ENCODE peak calls at places on chromosome 1, in six cellular contexts. H is AG09309, L is lower leg skin, J is Peyer's patch, G is epithelial cell of esophagus, M is heart left ventricle. B is an unnamed sample.

GRCh38 chr1:9651565-9652378 is at the start of gene PIK3CD:
- DNase-seq in H (no peak), L (no peak), J (no peak), G (peak), M (peak), B (no peak)

GRCh38 chr1:207020709-207021107 is 11.8 kb downstream of the C1orf116 start:
- DNase-seq in H (no peak), L (no peak), J (no peak), G (peak), M (no peak), B (no peak)

GRCh38 chr1:215824245-215824644 is 257.1 kb downstream of the KCTD3 start:
- DNase-seq in H (no peak), L (no peak), J (no peak), G (no peak), M (no peak), B (no peak)

GRCh38 chr1:33185541-33185940 is 3.7 kb upstream of the TRIM62 start:
- DNase-seq in H (no peak), L (no peak), J (no peak), G (no peak), M (no peak), B (no peak)

GRCh38 chr1:30847358-30847972 is 61.1 kb downstream of the SDC3 start:
- DNase-seq in H (no peak), L (peak), J (peak), G (peak), M (peak), B (peak)

GRCh38 chr1:20702416-20702815 is 15.4 kb downstream of the KIF17 start:
- DNase-seq in H (no peak), L (no peak), J (no peak), G (peak), M (no peak), B (no peak)

GRCh38 chr1:117662667-117663066 is 56.8 kb downstream of the TENT5C start:
- DNase-seq in H (no peak), L (no peak), J (no peak), G (no peak), M (no peak), B (no peak)

GRCh38 chr1:233364026-233364425 is 36.5 kb downstream of the MAP3K21 start:
- DNase-seq in H (no peak), L (no peak), J (no peak), G (no peak), M (no peak), B (no peak)

GRCh38 chr1:187197685-187198084 is 368.9 kb downstream of the PLA2G4A start:
- DNase-seq in H (no peak), L (no peak), J (no peak), G (no peak), M (no peak), B (no peak)

GRCh38 chr1:18182518-18183160 is 75.0 kb downstream of the IGSF21 start:
- DNase-seq in H (no peak), L (no peak), J (no peak), G (no peak), M (no peak), B (no peak)

GRCh38 chr1:151790940-151791651 is 796 bp upstream of the TDRKH start:
- DNase-seq in H (no peak), L (no peak), J (no peak), G (peak), M (no peak), B (peak)

GRCh38 chr1:98979463-98979862 is 25.2 kb downstream of the PLPPR5 start:
- DNase-seq in H (no peak), L (no peak), J (no peak), G (no peak), M (no peak), B (no peak)

GRCh38 chr1:40853113-40853999 is 8.8 kb downstream of the CITED4 start:
- DNase-seq in H (no peak), L (no peak), J (no peak), G (peak), M (no peak), B (no peak)

GRCh38 chr1:184163674-184164470 is 112.3 kb downstream of the TSEN15 start:
- DNase-seq in H (no peak), L (no peak), J (no peak), G (peak), M (no peak), B (no peak)

GRCh38 chr1:180811886-180812285 is 100.8 kb upstream of the KIAA1614 start:
- DNase-seq in H (no peak), L (no peak), J (no peak), G (no peak), M (no peak), B (no peak)

GRCh38 chr1:149942207-149942606 is 5.5 kb upstream of the MTMR11 start:
- DNase-seq in H (no peak), L (no peak), J (no peak), G (peak), M (no peak), B (no peak)

GRCh38 chr1:232533328-232533727 is 96.6 kb downstream of the SIPA1L2 start:
- DNase-seq in H (no peak), L (no peak), J (no peak), G (no peak), M (no peak), B (no peak)

GRCh38 chr1:217211484-217211883 is 419.4 kb downstream of the GPATCH2 start:
- DNase-seq in H (no peak), L (no peak), J (no peak), G (no peak), M (no peak), B (no peak)

DNA sequence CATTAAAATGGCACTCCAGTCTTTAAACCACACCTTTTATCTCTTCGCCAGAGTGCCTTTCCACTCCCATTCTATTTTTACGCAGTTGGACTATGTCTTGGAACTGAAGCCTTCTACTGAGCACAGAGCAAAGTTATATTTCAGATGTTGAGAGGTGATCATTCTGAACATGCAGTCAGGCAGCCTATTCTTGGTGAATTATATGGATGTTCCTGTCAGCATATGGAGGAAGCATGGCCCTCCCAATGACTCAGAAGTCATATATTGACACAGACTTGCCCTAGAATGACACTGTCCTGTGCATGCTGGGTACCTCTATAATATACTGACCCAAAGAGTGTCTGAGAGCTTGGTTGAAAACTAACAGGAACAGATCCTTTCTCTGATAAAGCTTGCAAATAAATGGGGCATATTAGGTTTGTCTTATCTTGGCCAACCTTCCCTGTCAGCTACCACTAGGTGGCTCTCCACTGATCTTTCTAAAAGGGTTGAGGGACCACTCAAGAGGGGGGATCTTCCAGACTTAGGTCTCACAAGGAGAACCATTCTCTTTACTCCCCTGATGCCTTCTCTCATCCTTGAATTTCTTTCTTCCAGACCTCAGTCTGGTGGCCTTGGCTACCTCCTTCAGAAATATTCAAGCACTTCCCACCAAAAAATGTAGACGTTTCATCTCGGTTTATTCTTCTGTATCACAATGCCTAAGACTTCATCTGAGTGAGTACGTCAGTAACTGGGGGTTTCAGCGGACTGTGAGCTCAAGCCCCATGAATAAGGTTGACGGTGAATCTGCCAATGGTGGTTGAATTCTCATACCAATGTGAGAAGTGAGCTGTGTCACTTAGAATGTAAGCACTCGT is 11.8 kb upstream of the ALG14 start:
- DNase-seq in H (no peak), L (no peak), J (no peak), G (peak), M (no peak), B (peak)
- H3K4me3 ChIP-seq in H (no peak), L (no peak), J (no peak), G (no peak), M (no peak), B (no peak)

DNA sequence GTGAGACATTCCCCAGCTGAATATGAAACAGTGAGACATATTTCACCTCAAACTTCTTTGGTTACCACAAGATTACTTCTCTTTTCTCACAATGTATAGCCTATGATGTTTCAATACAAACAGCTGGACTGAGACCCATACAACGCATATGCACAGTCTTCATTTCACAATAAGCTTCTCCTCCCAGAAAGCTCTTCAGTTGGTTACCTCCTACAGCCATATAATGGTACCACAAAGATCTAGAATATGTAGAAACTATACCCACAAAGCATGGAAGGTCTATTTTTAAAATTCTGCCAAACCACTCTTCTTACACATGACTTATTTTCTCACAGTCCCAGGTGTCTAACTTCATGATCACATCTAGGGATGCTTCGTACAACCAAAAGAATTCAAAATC is 70.8 kb downstream of the JAK1 start:
- DNase-seq in H (no peak), L (no peak), J (no peak), G (no peak), M (no peak), B (no peak)
- H3K4me3 ChIP-seq in H (no peak), L (no peak), J (no peak), G (no peak), M (no peak), B (no peak)

GRCh38 chr1:223682502-223682901 is 17.0 kb upstream of the CAPN8 start:
- DNase-seq in H (no peak), L (no peak), J (no peak), G (peak), M (no peak), B (no peak)
- H3K4me3 ChIP-seq in H (no peak), L (no peak), J (no peak), G (no peak), M (no peak), B (no peak)

GRCh38 chr1:247324204-247324787 is 7.4 kb downstream of the ZNF496 start:
- DNase-seq in H (no peak), L (no peak), J (no peak), G (no peak), M (no peak), B (no peak)

GRCh38 chr1:247326601-247327135 is 5.0 kb downstream of the ZNF496 start:
- DNase-seq in H (no peak), L (no peak), J (no peak), G (no peak), M (no peak), B (no peak)

GRCh38 chr1:247324913-247325312 is 6.8 kb downstream of the ZNF496 start:
- DNase-seq in H (no peak), L (no peak), J (no peak), G (no peak), M (no peak), B (no peak)

GRCh38 chr1:247322437-247322836 is 9.2 kb downstream of the ZNF496 start:
- DNase-seq in H (no peak), L (no peak), J (no peak), G (no peak), M (no peak), B (no peak)

GRCh38 chr1:247322849-247323586 is 8.6 kb downstream of the ZNF496 start:
- DNase-seq in H (no peak), L (no peak), J (no peak), G (no peak), M (no peak), B (no peak)
- H3K4me3 ChIP-seq in H (no peak), L (no peak), J (no peak), G (no peak), M (no peak), B (no peak)

DNA sequence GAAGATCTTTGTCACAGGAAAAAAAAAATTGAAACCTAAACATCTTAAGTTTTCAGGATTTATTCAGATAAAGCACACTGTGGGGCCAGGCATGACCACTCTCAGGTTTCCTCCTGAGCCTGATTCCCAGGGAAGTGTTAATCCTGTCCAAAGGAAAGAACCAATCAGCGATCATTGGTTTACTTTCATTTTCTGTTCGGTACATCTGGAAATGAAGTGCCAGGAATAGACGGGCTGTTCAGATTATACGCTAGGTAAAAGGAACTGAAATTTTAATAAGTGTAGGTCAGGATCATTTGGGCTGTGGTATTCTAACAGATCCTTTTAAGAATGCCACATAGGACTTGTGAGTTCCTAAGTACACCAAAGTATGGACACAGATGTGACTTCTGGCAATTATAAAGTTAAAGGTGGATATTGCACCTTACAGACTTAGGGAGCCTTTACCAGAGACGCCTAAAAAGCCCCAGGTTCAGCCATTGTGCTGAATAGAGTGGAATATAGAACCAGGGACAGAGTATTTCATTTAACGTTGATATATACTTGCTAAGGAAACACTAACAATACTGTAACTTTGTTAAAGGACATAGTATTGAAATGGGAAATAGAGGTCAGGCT is 9.3 kb upstream of the CACYBP start:
- DNase-seq in H (no peak), L (no peak), J (no peak), G (peak), M (no peak), B (peak)
- H3K4me3 ChIP-seq in H (peak), L (no peak), J (peak), G (peak), M (peak), B (peak)

GRCh38 chr1:236494082-236494481 is 29.7 kb upstream of the LGALS8 start:
- DNase-seq in H (no peak), L (no peak), J (no peak), G (no peak), M (no peak), B (no peak)
- H3K4me3 ChIP-seq in H (no peak), L (no peak), J (no peak), G (no peak), M (no peak), B (no peak)

GRCh38 chr1:92315766-92316413 is 17.0 kb downstream of the RPAP2 start:
- DNase-seq in H (no peak), L (no peak), J (no peak), G (no peak), M (no peak), B (no peak)
- H3K4me3 ChIP-seq in H (no peak), L (no peak), J (no peak), G (no peak), M (no peak), B (no peak)

GRCh38 chr1:201499795-201500669 is 6.9 kb downstream of the CSRP1 start:
- DNase-seq in H (no peak), L (no peak), J (no peak), G (no peak), M (no peak), B (no peak)
- H3K4me3 ChIP-seq in H (no peak), L (no peak), J (no peak), G (no peak), M (no peak), B (no peak)

GRCh38 chr1:145996433-145997155 is at the start of gene TXNIP:
- DNase-seq in H (peak), L (peak), J (peak), G (peak), M (peak), B (peak)

GRCh38 chr1:145995964-145996432 is 381 bp downstream of the TXNIP start:
- DNase-seq in H (no peak), L (peak), J (no peak), G (no peak), M (no peak), B (no peak)

GRCh38 chr1:145999321-146000024 is 3.1 kb upstream of the TXNIP start:
- DNase-seq in H (no peak), L (no peak), J (no peak), G (no peak), M (no peak), B (no peak)

GRCh38 chr1:145995148-145995851 is 1.1 kb downstream of the TXNIP start:
- DNase-seq in H (no peak), L (peak), J (no peak), G (no peak), M (no peak), B (no peak)

DNA sequence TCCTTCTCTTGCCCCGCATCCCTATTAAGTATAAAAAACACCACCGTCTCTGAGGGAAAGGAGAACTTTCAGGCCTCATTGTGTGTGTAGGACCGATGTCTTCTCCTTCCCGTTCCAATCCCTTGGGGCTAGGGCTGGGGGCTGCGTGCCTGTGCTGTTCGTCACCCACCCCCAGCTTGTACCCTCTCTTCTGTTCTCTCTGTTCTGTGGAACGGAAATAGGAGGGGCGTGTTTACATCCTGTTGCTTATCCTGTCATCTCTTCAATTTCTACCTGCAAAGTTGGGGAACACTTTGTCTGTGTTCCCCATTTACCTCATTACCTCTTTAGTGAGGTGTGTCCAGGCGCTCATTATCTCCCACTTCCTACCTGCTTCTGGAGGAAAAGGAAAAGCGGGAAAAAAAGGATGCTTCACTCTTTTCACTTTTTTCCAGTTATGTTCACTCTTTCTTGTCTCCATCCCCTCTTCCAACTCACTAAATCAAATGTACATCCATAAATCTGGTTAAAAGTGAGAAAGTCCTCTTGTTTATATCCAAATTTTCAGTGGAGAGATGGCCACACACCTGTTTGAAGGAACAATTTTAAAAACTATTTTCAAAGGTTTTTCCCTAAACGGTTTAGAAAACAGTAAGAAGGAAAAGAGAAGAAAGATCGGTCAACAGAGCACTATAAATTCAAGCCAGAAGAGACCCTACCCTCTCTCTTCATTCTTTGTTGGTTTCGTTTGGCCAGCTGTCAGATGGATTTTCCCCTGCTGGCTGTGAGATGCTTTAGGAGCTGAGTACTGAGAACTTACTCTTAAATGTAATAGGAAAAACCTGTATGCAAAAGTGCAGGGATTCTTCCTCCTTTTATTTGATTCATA is 1.0 kb upstream of the TXNIP start:
- DNase-seq in H (no peak), L (peak), J (peak), G (no peak), M (peak), B (no peak)
- H3K4me3 ChIP-seq in H (peak), L (peak), J (peak), G (peak), M (peak), B (peak)

GRCh38 chr1:236685917-236686814 is at the start of gene ACTN2:
- DNase-seq in H (no peak), L (peak), J (peak), G (peak), M (peak), B (peak)
- H3K4me3 ChIP-seq in H (no peak), L (peak), J (peak), G (peak), M (peak), B (peak)

B was measured in colonic mucosa.